ENCODE peak calls at places on chromosomes 16 and 17, in ten cellular contexts. X is GM23248; I is progenitor cell of endocrine pancreas; J is tibial artery; E is CD8-positive, alpha-beta memory T cell; D is mesendoderm; K is HAP-1; V is IMR-90; S is natural killer cell treated with Interleukin-12 subunit alpha and Interleukin-12 subunit beta and Interleukin-15 and Interleukin-18, amount 100 ng/mL, for 72 hours; G is NCI-H1417. U is an unnamed sample.

GRCh38 chr17:75762513-75763268 is 2.3 kb downstream of the GALK1 start:
- DNase-seq in X (no peak), G (no peak), D (no peak), V (no peak), S (no peak), E (no peak), J (no peak), I (no peak), K (no peak), U (no peak)

GRCh38 chr17:21283482-21284318 is 811 bp upstream of the MAP2K3 start:
- DNase-seq in G (no peak), X (peak), D (no peak), S (no peak), I (no peak), K (no peak), J (peak), E (no peak), V (peak), U (peak)

GRCh38 chr16:28318042-28318597 is 25.8 kb downstream of the SBK1 start:
- DNase-seq in J (no peak), G (no peak), D (no peak), V (no peak), X (no peak), E (no peak), I (no peak), K (no peak), S (peak), U (no peak)

GRCh38 chr16:69267633-69268032 is 43.5 kb upstream of the VPS4A start:
- DNase-seq in K (no peak), V (no peak), D (no peak), X (no peak), S (no peak), I (no peak), E (no peak), G (no peak), J (no peak), U (no peak)

GRCh38 chr16:57256601-57257395 is 11.7 kb downstream of the ARL2BP start:
- DNase-seq in E (no peak), X (no peak), J (peak), G (no peak), K (no peak), I (no peak), S (no peak), V (no peak), D (peak), U (peak)

GRCh38 chr17:65388911-65389310 is 172.5 kb downstream of the AXIN2 start:
- DNase-seq in J (no peak), X (peak), I (no peak), S (no peak), K (no peak), G (no peak), E (no peak), D (no peak), V (no peak), U (no peak)

GRCh38 chr16:2962334-2963073 is 1.6 kb upstream of the KREMEN2 start:
- DNase-seq in V (no peak), D (no peak), I (no peak), X (no peak), J (no peak), S (no peak), E (no peak), K (no peak), G (peak), U (no peak)

GRCh38 chr16:70746040-70746707 is 54.8 kb downstream of the VAC14 start:
- DNase-seq in X (peak), V (peak), I (no peak), D (no peak), K (no peak), E (no peak), J (peak), G (no peak), S (no peak), U (no peak)

GRCh38 chr17:56184650-56185049 is 31.4 kb downstream of the ANKFN1 start:
- DNase-seq in G (no peak), X (no peak), J (no peak), S (no peak), K (no peak), V (no peak), D (no peak), E (no peak), I (no peak), U (peak)

GRCh38 chr17:68204736-68205135 is 43.1 kb upstream of the AMZ2 start:
- DNase-seq in V (no peak), I (no peak), J (no peak), D (no peak), K (no peak), S (no peak), X (no peak), G (peak), E (no peak), U (peak)

GRCh38 chr17:16948587-16949376 is 23.1 kb downstream of the TNFRSF13B start:
- DNase-seq in J (no peak), K (no peak), G (no peak), D (no peak), X (no peak), E (no peak), S (no peak), V (no peak), I (no peak), U (no peak)

GRCh38 chr17:11144358-11145233 is 96.4 kb upstream of the SHISA6 start:
- DNase-seq in V (no peak), G (peak), I (peak), J (no peak), X (peak), K (no peak), D (peak), E (no peak), S (no peak), U (peak)

GRCh38 chr17:56756536-56756935 is 77.2 kb downstream of the C17orf67 start:
- DNase-seq in J (no peak), E (no peak), X (peak), G (no peak), S (no peak), K (no peak), D (no peak), V (peak), I (no peak), U (peak)

GRCh38 chr17:45429338-45430005 is 3.2 kb downstream of the ARHGAP27 start:
- DNase-seq in E (no peak), X (peak), J (no peak), V (no peak), K (no peak), D (peak), S (no peak), I (peak), G (no peak), U (peak)

GRCh38 chr17:5800646-5801045 is 216.3 kb upstream of the NLRP1 start:
- DNase-seq in S (no peak), X (no peak), E (no peak), J (no peak), K (no peak), I (no peak), D (no peak), V (no peak), G (no peak), U (no peak)

GRCh38 chr16:57054771-57055170 is 37.6 kb upstream of the CPNE2 start:
- DNase-seq in G (no peak), D (no peak), J (no peak), I (no peak), S (no peak), V (no peak), K (no peak), X (no peak), E (no peak), U (no peak)

GRCh38 chr16:84600343-84601229 is 17.3 kb downstream of the COTL1 start:
- DNase-seq in V (peak), G (peak), E (peak), D (no peak), X (peak), I (no peak), S (no peak), K (peak), J (no peak), U (no peak)

U was measured in islet precursor cell.